ENCODE peak calls at places on chromosomes 12 and 14, in four cellular contexts. One of them, this sample, is unnamed. For H3K4me1, the result is how much of the 10 kb centered on the place peaks cover.

GRCh38 chr14:69559581-69560011 is 15.1 kb downstream of the CCDC177 start:
- DNase-seq in CD8-positive, alpha-beta T cell: no peak
- DNase-seq in tibial nerve: no peak
- DNase-seq in adrenal gland: no peak
- DNase-seq in this sample: no peak

GRCh38 chr12:5785601-5786000 is 159.5 kb downstream of the ANO2 start:
- DNase-seq in CD8-positive, alpha-beta T cell: no peak
- DNase-seq in tibial nerve: no peak
- DNase-seq in adrenal gland: no peak
- DNase-seq in this sample: no peak

GRCh38 chr14:51094901-51095853 is at the start of gene TRIM9:
- DNase-seq in CD8-positive, alpha-beta T cell: peak
- DNase-seq in tibial nerve: peak
- DNase-seq in adrenal gland: peak
- DNase-seq in this sample: peak

GRCh38 chr14:79118291-79118690 is 948.1 kb downstream of the NRXN3 start:
- DNase-seq in CD8-positive, alpha-beta T cell: no peak
- DNase-seq in tibial nerve: no peak
- DNase-seq in adrenal gland: no peak
- DNase-seq in this sample: no peak

GRCh38 chr12:52600941-52601481 is at the start of gene KRT72:
- DNase-seq in CD8-positive, alpha-beta T cell: no peak
- DNase-seq in tibial nerve: no peak
- DNase-seq in adrenal gland: no peak
- DNase-seq in this sample: no peak

GRCh38 chr12:81815611-81816010 is 56.5 kb upstream of the PPFIA2 start:
- DNase-seq in CD8-positive, alpha-beta T cell: no peak
- DNase-seq in tibial nerve: no peak
- DNase-seq in adrenal gland: no peak
- DNase-seq in this sample: no peak

GRCh38 chr12:88182431-88182830 is 40.3 kb downstream of the TMTC3 start:
- DNase-seq in CD8-positive, alpha-beta T cell: no peak
- DNase-seq in tibial nerve: no peak
- DNase-seq in adrenal gland: no peak
- DNase-seq in this sample: no peak

GRCh38 chr14:71212683-71213107 is 305.4 kb downstream of the PCNX1 start:
- DNase-seq in CD8-positive, alpha-beta T cell: no peak
- DNase-seq in tibial nerve: no peak
- DNase-seq in adrenal gland: peak
- DNase-seq in this sample: no peak

GRCh38 chr14:74080820-74081460 is 3.3 kb downstream of the ALDH6A1 start:
- DNase-seq in CD8-positive, alpha-beta T cell: no peak
- DNase-seq in tibial nerve: no peak
- DNase-seq in adrenal gland: no peak
- DNase-seq in this sample: no peak

GRCh38 chr12:81502912-81503695 is 256.0 kb downstream of the PPFIA2 start:
- DNase-seq in CD8-positive, alpha-beta T cell: no peak
- DNase-seq in tibial nerve: no peak
- DNase-seq in adrenal gland: no peak
- DNase-seq in this sample: no peak

GRCh38 chr14:85856430-85856829 is 326.5 kb downstream of the FLRT2 start:
- DNase-seq in CD8-positive, alpha-beta T cell: no peak
- DNase-seq in tibial nerve: no peak
- DNase-seq in adrenal gland: no peak
- DNase-seq in this sample: no peak

GRCh38 chr12:24534632-24535031 is 414.3 kb downstream of the BCAT1 start:
- DNase-seq in CD8-positive, alpha-beta T cell: no peak
- DNase-seq in tibial nerve: no peak
- DNase-seq in adrenal gland: no peak
- DNase-seq in this sample: no peak

GRCh38 chr12:117559978-117560377 is 198.6 kb upstream of the NOS1 start:
- DNase-seq in CD8-positive, alpha-beta T cell: no peak
- DNase-seq in tibial nerve: no peak
- DNase-seq in adrenal gland: no peak
- DNase-seq in this sample: no peak

GRCh38 chr14:61498811-61499210 is 177.4 kb downstream of the PRKCH start:
- DNase-seq in CD8-positive, alpha-beta T cell: no peak
- DNase-seq in tibial nerve: no peak
- DNase-seq in adrenal gland: no peak
- DNase-seq in this sample: no peak

GRCh38 chr14:27553820-27554219 is 956.0 kb upstream of the NOVA1 start:
- DNase-seq in CD8-positive, alpha-beta T cell: no peak
- DNase-seq in tibial nerve: no peak
- DNase-seq in adrenal gland: no peak
- DNase-seq in this sample: no peak

GRCh38 chr12:93317227-93317626 is 60.5 kb upstream of the NUDT4 start:
- DNase-seq in CD8-positive, alpha-beta T cell: no peak
- DNase-seq in tibial nerve: no peak
- DNase-seq in adrenal gland: no peak
- DNase-seq in this sample: no peak

GRCh38 chr12:19710811-19711793 is 271.8 kb downstream of the AEBP2 start:
- DNase-seq in CD8-positive, alpha-beta T cell: no peak
- DNase-seq in tibial nerve: peak
- DNase-seq in adrenal gland: no peak
- DNase-seq in this sample: no peak

GRCh38 chr12:96195845-96196451 is 1.8 kb downstream of the ELK3 start:
- DNase-seq in CD8-positive, alpha-beta T cell: peak
- DNase-seq in tibial nerve: no peak
- DNase-seq in adrenal gland: no peak
- DNase-seq in this sample: no peak

GRCh38 chr14:101200650-101201516 is 297.4 kb upstream of the RTL1 start:
- DNase-seq in CD8-positive, alpha-beta T cell: no peak
- DNase-seq in tibial nerve: no peak
- DNase-seq in adrenal gland: peak
- DNase-seq in this sample: no peak

GRCh38 chr12:131785763-131786330 is 42.3 kb upstream of the MMP17 start:
- DNase-seq in CD8-positive, alpha-beta T cell: no peak
- DNase-seq in tibial nerve: no peak
- DNase-seq in adrenal gland: no peak
- DNase-seq in this sample: no peak

GRCh38 chr12:109389146-109389545 is 41.4 kb downstream of the MYO1H start:
- DNase-seq in CD8-positive, alpha-beta T cell: no peak
- DNase-seq in tibial nerve: no peak
- DNase-seq in adrenal gland: no peak
- DNase-seq in this sample: no peak

GRCh38 chr12:110743571-110744093 is 941 bp upstream of the PPP1CC start:
- DNase-seq in CD8-positive, alpha-beta T cell: no peak
- DNase-seq in tibial nerve: peak
- DNase-seq in adrenal gland: peak
- DNase-seq in this sample: no peak

GRCh38 chr14:45526715-45527549 is 273.9 kb upstream of the MIS18BP1 start:
- DNase-seq in CD8-positive, alpha-beta T cell: no peak
- DNase-seq in tibial nerve: peak
- DNase-seq in adrenal gland: peak
- DNase-seq in this sample: no peak

GRCh38 chr12:69880566-69880965 is 55.5 kb downstream of the MYRFL start:
- DNase-seq in CD8-positive, alpha-beta T cell: no peak
- DNase-seq in tibial nerve: no peak
- DNase-seq in adrenal gland: no peak
- DNase-seq in this sample: no peak

GRCh38 chr14:100540926-100541620 is 46.1 kb downstream of the BEGAIN start:
- DNase-seq in CD8-positive, alpha-beta T cell: no peak
- DNase-seq in tibial nerve: no peak
- DNase-seq in adrenal gland: no peak
- DNase-seq in this sample: no peak

GRCh38 chr14:90454041-90455000 is 57.5 kb downstream of the CALM1 start:
- DNase-seq in CD8-positive, alpha-beta T cell: no peak
- DNase-seq in tibial nerve: peak
- DNase-seq in adrenal gland: peak
- DNase-seq in this sample: no peak

GRCh38 chr14:61812347-61813100 is 50.3 kb downstream of the SNAPC1 start:
- DNase-seq in CD8-positive, alpha-beta T cell: no peak
- DNase-seq in tibial nerve: no peak
- DNase-seq in adrenal gland: no peak
- DNase-seq in this sample: no peak

GRCh38 chr14:61418749-61419148 is 97.4 kb downstream of the PRKCH start:
- DNase-seq in CD8-positive, alpha-beta T cell: no peak
- DNase-seq in tibial nerve: no peak
- DNase-seq in adrenal gland: no peak
- DNase-seq in this sample: no peak

GRCh38 chr14:65187421-65188049 is 85.2 kb upstream of the MAX start:
- DNase-seq in CD8-positive, alpha-beta T cell: no peak
- DNase-seq in tibial nerve: no peak
- DNase-seq in adrenal gland: no peak
- DNase-seq in this sample: no peak

GRCh38 chr14:102779574-102780315 is 2.5 kb downstream of the TRAF3 start:
- DNase-seq in CD8-positive, alpha-beta T cell: no peak
- DNase-seq in tibial nerve: no peak
- DNase-seq in adrenal gland: no peak
- DNase-seq in this sample: no peak

GRCh38 chr14:102777711-102778615 is 714 bp downstream of the TRAF3 start:
- DNase-seq in CD8-positive, alpha-beta T cell: no peak
- DNase-seq in tibial nerve: no peak
- DNase-seq in adrenal gland: no peak
- DNase-seq in this sample: no peak

GRCh38 chr14:102778616-102779351 is 1.5 kb downstream of the TRAF3 start:
- DNase-seq in CD8-positive, alpha-beta T cell: no peak
- DNase-seq in tibial nerve: no peak
- DNase-seq in adrenal gland: no peak
- DNase-seq in this sample: no peak

GRCh38 chr14:102782974-102783373 is 5.7 kb downstream of the TRAF3 start:
- DNase-seq in CD8-positive, alpha-beta T cell: no peak
- DNase-seq in tibial nerve: no peak
- DNase-seq in adrenal gland: no peak
- DNase-seq in this sample: no peak

DNA sequence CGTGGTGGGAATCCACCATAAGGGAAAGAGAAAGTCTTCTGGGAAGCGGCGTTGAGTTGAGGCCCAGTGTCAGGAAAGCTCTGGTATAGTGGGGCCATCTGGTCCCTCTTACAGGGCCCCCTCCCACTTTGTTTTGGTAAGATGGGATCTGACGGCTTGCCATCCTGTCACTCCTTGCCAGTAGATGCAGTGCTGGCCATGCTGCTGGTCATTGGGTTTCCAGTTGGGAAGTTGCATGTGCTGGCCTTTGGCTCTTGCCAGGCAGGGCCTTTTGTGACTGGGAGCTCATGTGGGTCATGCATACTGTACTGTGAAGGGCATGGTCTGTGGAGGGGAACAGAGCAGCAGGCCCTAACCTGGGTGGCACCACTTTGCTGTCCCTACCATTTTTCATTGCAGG is 3.8 kb downstream of the TRAF3 start:
- DNase-seq in CD8-positive, alpha-beta T cell: no peak
- DNase-seq in tibial nerve: no peak
- DNase-seq in adrenal gland: no peak
- DNase-seq in this sample: no peak
- H3K4me1 ChIP-seq in CD8-positive, alpha-beta T cell: under half
- H3K4me1 ChIP-seq in tibial nerve: under half
- H3K4me1 ChIP-seq in adrenal gland: under half
- H3K4me1 ChIP-seq in this sample: under half

GRCh38 chr12:124434364-124434763 is 133.0 kb downstream of the NCOR2 start:
- DNase-seq in CD8-positive, alpha-beta T cell: no peak
- DNase-seq in tibial nerve: no peak
- DNase-seq in adrenal gland: no peak
- DNase-seq in this sample: no peak
- H3K27ac ChIP-seq in CD8-positive, alpha-beta T cell: no peak
- H3K27ac ChIP-seq in tibial nerve: peak
- H3K27ac ChIP-seq in adrenal gland: no peak
- H3K27ac ChIP-seq in this sample: no peak

GRCh38 chr12:57240926-57241555 is 9.9 kb downstream of the STAC3 start:
- DNase-seq in CD8-positive, alpha-beta T cell: no peak
- DNase-seq in tibial nerve: no peak
- DNase-seq in adrenal gland: no peak
- DNase-seq in this sample: no peak

GRCh38 chr12:57240069-57240921 is 10.7 kb downstream of the STAC3 start:
- DNase-seq in CD8-positive, alpha-beta T cell: peak
- DNase-seq in tibial nerve: no peak
- DNase-seq in adrenal gland: peak
- DNase-seq in this sample: peak

GRCh38 chr12:57242329-57242690 is 8.7 kb downstream of the STAC3 start:
- DNase-seq in CD8-positive, alpha-beta T cell: no peak
- DNase-seq in tibial nerve: no peak
- DNase-seq in adrenal gland: peak
- DNase-seq in this sample: no peak

GRCh38 chr12:57242691-57243454 is 8.1 kb downstream of the STAC3 start:
- DNase-seq in CD8-positive, alpha-beta T cell: peak
- DNase-seq in tibial nerve: no peak
- DNase-seq in adrenal gland: peak
- DNase-seq in this sample: peak

DNA sequence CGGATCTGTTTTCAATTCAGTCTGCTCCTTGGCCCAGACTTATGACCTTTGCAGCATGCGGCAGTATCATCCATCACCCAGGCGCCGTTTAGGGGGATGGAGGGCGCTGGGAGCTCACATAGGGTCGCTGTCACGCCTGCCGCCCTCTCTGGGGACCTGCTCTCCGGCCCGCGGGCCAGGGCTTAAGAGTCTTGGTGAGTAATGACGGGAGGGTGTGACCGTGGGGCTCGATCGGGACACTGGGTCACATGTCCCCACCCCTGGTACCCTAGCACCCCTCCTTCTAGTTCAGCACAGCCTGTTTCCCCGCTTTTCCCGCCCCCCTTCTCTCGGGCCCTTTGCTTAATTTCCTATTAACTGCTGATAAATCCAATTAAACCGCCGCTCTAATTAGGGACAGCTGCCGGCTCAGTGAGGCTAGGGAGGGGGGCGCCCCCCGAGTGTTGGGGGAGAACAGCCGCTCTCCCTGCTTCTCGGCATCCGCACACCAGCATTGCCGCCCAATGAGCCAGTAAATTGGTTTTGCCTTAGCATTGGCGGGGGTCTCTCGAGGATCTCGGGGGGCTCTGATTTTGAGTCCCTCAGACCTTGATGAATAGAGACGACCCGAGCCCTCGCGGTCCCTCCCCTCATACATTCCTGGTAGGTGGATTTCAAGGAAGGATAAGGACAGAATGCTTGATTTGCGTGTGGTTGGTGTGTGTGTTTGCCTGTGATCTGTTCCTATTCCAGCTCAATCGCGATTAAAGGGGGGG is 9.3 kb downstream of the STAC3 start:
- DNase-seq in CD8-positive, alpha-beta T cell: no peak
- DNase-seq in tibial nerve: no peak
- DNase-seq in adrenal gland: peak
- DNase-seq in this sample: no peak
- H3K4me1 ChIP-seq in CD8-positive, alpha-beta T cell: half or more
- H3K4me1 ChIP-seq in tibial nerve: under half
- H3K4me1 ChIP-seq in adrenal gland: under half
- H3K4me1 ChIP-seq in this sample: half or more

DNA sequence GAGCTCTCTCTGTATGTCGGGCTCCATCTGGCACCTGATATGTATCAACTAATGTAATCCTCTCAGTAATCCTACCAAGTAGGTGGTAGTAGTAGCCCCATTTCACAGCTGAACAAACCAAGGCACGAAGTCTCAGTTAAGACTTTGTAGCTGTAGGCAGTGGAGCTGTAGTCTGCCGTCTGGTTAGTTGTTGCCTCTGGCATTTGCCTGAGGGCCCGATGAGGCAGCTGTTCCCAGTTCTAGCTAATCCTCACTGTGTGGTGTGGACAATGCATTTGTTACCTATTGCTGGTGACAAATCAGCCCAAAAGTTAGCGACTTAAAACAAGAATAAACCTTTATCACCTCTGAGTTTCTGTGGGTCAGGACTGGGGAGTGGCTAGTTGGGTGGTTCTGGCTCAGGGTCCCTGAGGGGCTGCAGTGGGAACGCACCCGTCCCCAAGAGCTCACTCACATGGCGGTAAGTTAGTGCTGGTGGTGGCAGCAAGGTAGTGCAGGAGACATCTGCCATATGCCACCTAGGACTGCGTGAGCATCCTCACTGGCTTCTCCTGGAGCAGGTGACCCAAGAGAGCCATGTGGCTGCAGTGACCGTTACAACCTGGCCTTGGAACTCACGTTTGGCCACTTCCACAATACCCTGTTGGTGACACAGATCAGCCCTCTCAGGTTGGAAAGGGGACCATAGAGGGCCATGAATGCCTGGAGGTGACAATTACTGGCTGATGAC is 5.6 kb downstream of the AACS start:
- DNase-seq in CD8-positive, alpha-beta T cell: no peak
- DNase-seq in tibial nerve: no peak
- DNase-seq in adrenal gland: no peak
- DNase-seq in this sample: no peak
- H3K27ac ChIP-seq in CD8-positive, alpha-beta T cell: no peak
- H3K27ac ChIP-seq in tibial nerve: no peak
- H3K27ac ChIP-seq in adrenal gland: no peak
- H3K27ac ChIP-seq in this sample: no peak